ENCODE peak calls at places on chromosome 17, in four cellular contexts. N is GM12878, L is HepG2, A is K562. T is an unnamed sample.

GRCh38 chr17:74713199-74713755 is 554 bp upstream of the CD300LF start:
- DNase-seq in A (no peak), L (no peak), N (no peak), T (no peak)

GRCh38 chr17:51372345-51373004 is 112.1 kb downstream of the UTP18 start:
- DNase-seq in A (peak; percentile 88), L (peak; percentile 72), N (peak; percentile 82), T (peak; percentile 71)

GRCh38 chr17:81581758-81582157 is 29.6 kb upstream of the FAAP100 start:
- DNase-seq in A (no peak), N (no peak), L (no peak), T (no peak)

GRCh38 chr17:42525221-42525620 is 10.8 kb upstream of the NAGLU start:
- DNase-seq in L (no peak), A (no peak), N (no peak), T (no peak)

GRCh38 chr17:79388556-79389295 is 222.1 kb downstream of the RBFOX3 start:
- DNase-seq in L (peak; percentile 34), A (peak; percentile 74), N (no peak), T (peak; percentile 33)

GRCh38 chr17:29079887-29080286 is 36.9 kb downstream of the PIPOX start:
- DNase-seq in L (no peak), N (no peak), A (no peak), T (no peak)

GRCh38 chr17:79818026-79818758 is 21.0 kb downstream of the CBX4 start:
- DNase-seq in N (no peak), L (no peak), A (no peak), T (no peak)

GRCh38 chr17:57740225-57740528 is 4.9 kb downstream of the CCDC182 start:
- DNase-seq in A (no peak), L (no peak), N (no peak), T (no peak)

GRCh38 chr17:75231071-75231470 is 25.6 kb downstream of the NUP85 start:
- DNase-seq in N (no peak), A (no peak), L (no peak), T (no peak)

GRCh38 chr17:37490638-37491614 is 1.2 kb downstream of the DUSP14 start:
- DNase-seq in N (no peak), A (peak; percentile 52), L (peak; percentile 64), T (peak; percentile 85)

GRCh38 chr17:81553616-81554181 is 1.5 kb upstream of the FAAP100 start:
- DNase-seq in N (peak; percentile 9), A (no peak), L (no peak), T (peak; percentile 89)

GRCh38 chr17:35432176-35433074 is at the start of gene SLFN12:
- DNase-seq in L (no peak), A (no peak), N (peak; percentile 67), T (peak; percentile 96)

GRCh38 chr17:13374203-13375143 is 227.3 kb downstream of the HS3ST3A1 start:
- DNase-seq in N (no peak), A (no peak), L (no peak), T (no peak)

GRCh38 chr17:8720596-8720995 is 24.0 kb downstream of the CCDC42 start:
- DNase-seq in A (no peak), L (no peak), N (no peak), T (no peak)
- TF ChIP-seq MYC in A (no peak), L (no peak), N (no peak), T (no peak)

GRCh38 chr17:66989579-66989978 is 25.1 kb downstream of the CACNG4 start:
- DNase-seq in A (no peak), N (no peak), L (no peak), T (no peak)
- H3K9ac ChIP-seq in A (no peak overlapping the region), N (no peak overlapping the region), L (no peak overlapping the region), T (no peak overlapping the region)

GRCh38 chr17:64058547-64059115 is 38.2 kb upstream of the ICAM2 start:
- DNase-seq in N (no peak), A (no peak), L (no peak), T (no peak)

GRCh38 chr17:64061157-64061898 is 40.9 kb upstream of the ICAM2 start:
- DNase-seq in N (peak; percentile 68), L (no peak), A (no peak), T (peak; percentile 92)

GRCh38 chr17:64057701-64058263 is 37.3 kb upstream of the ICAM2 start:
- DNase-seq in L (peak; percentile 66), A (no peak), N (no peak), T (no peak)

GRCh38 chr17:64059756-64060155 is 39.3 kb upstream of the ICAM2 start:
- DNase-seq in A (no peak), N (no peak), L (no peak), T (no peak)

DNA sequence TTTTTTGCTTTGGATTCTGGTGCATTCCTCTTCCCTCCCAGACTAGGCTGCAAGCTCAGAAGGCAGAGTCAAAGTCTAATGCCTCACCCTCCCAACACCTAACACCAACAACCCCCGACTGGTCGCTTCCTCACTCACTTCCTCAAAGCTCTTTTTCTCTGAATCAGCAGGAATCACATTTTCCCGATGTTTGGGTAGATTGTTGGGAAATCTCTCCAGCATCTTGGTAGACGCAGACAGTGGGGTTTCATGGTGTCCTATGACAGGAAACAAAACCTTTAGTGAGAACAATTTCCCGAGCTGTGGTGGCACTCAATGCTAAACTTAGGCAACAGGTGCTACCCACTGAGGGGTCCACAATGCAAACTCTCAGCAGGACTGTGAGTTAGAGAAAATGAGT is 39.9 kb upstream of the ICAM2 start:
- DNase-seq in A (no peak), N (no peak), L (no peak), T (peak; percentile 65)
- TF ChIP-seq MYC in A (no peak), N (no peak), L (no peak), T (no peak)

GRCh38 chr17:62780273-62780672 is 27.8 kb downstream of the MARCHF10 start:
- DNase-seq in L (no peak), A (no peak), N (no peak), T (no peak)
- H3K9ac ChIP-seq in L (no peak overlapping the region), A (no peak overlapping the region), N (no peak overlapping the region), T (no peak overlapping the region)

DNA sequence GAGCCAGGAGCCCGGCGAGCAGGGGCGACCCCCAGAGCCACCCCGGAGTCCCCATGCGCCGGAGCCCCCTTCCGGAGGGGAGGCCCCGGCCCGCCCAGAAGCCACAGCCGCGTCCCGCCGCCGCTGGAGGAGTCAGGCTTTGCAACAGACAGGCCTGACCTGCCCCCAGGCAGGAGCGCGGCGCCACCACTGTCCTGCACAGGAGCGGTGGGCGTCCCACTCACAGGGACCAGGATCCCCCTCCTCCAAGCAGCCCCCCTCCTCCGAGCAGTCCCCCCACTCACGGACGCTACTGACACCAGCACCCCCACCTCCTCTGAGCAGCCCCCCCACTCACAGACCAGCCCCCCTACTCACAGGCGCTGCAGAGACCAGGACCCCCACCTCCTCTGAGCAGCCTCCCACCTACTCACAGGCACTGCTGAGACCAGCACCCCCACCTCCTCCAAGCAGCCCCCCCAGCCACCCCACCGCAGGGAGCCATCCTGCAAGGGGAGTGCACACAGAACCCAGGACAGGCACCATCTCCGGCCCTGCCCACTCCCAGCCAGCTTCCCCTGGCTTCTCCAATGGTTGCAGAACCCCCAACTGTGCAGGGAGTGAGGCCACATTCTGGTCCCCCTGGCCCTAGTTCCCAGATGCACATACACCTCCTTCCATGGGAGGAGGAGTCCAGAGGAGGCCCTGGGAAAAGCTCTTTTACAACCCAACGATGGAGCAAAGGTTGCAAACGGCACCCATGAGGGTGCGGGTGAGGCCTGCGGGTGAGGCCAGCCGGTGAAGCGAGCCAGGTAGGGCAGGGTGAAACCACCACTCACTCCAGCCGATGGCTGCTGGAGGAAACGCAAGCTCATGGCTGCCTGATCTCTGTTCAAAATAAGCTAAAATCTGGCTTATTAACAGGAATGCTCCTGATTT is 69.9 kb downstream of the ABR start:
- DNase-seq in L (peak; percentile 39), A (no peak), N (no peak), T (no peak)
- TF ChIP-seq MYC in L (peak; percentile 28), A (no peak), N (no peak), T (no peak)

DNA sequence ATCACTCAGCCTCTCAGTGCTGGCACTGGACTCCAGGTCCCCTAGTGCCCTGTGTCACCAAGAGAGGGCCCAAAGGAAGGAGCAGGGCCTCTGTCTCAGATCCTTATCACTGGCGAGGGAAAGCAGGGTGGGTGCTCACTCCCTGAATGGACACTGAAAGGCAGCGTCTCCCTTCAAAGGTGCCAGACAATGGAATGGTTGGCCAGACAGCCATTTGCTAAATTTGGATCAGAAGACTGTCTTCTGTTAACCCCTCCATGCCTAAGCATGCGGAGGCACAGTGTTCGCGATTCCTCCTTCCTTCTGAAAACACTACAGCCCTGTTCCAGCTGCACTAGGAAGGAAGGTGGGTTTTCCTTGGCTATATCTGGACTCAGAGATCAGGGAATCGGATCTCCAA is 48.4 kb downstream of the SRCIN1 start:
- DNase-seq in L (no peak), A (no peak), N (no peak), T (no peak)
- H3K9ac ChIP-seq in L (peak overlapping the region; percentile 49), A (peak overlapping the region; percentile 4), N (no peak overlapping the region), T (no peak overlapping the region)

DNA sequence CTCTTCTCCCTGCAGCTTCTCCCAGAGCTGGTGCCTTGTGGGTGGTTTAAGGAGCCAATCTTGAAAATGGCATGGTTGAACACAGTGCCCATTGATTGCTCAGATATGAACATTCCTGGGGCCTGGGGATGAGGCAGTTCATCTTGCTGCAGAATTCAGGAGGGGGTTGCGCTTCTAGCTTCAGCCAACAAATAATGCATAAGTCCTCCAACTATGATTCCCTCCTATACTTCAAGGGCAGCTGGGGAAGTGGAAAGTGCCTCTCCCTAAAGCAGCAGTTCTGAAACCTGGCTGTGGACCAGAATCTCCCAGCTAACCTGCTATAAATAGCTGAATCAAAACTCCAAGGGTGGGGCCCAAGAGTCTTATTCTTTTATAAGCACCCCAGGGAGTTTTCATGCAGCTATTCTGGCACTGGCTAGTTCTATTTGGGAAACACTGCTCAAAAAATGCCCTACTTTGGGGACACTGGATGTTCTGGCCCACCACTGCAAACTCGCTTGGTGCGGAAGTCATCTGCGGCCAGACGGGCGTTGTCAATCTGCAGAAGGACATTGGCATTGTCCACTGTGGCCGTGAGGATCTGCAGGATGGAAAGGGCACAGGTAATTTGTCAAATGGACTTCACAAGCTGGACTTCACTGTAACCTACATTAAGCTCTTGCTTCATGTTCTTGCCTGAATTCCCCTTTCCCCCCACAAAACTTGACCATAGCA is 130.3 kb downstream of the CCDC144A start:
- DNase-seq in L (no peak), A (no peak), N (no peak), T (no peak)
- TF ChIP-seq MYC in L (no peak), A (no peak), N (no peak), T (no peak)

T was measured in endothelial cell of umbilical vein.